ENCODE peak calls at places on chromosome 18, in six cellular contexts. W, H, T, Y, M and J are unnamed samples. For H3K9me3 and H3K4me1, the result is how much of the 10 kb centered on the place peaks cover.

GRCh38 chr18:11518788-11519685 is 90.4 kb upstream of the SLC35G4 start:
- DNase-seq in Y (peak), M (no peak), T (no peak), H (peak), W (no peak), J (peak)

GRCh38 chr18:72672364-72673151 is 128.4 kb upstream of the CBLN2 start:
- DNase-seq in W (no peak), Y (peak), T (no peak), M (no peak), H (no peak), J (peak)

GRCh38 chr18:22796069-22796468 is 137.1 kb upstream of the RBBP8 start:
- DNase-seq in T (no peak), M (no peak), H (no peak), Y (no peak), W (no peak), J (no peak)

GRCh38 chr18:13545514-13545913 is 180.8 kb downstream of the FAM210A start:
- DNase-seq in Y (no peak), M (no peak), W (no peak), T (no peak), H (no peak), J (no peak)

GRCh38 chr18:13183359-13183758 is 35.2 kb upstream of the LDLRAD4 start:
- DNase-seq in M (no peak), Y (no peak), W (no peak), T (no peak), H (no peak), J (no peak)

GRCh38 chr18:70422061-70422965 is 133.5 kb downstream of the SOCS6 start:
- DNase-seq in Y (no peak), H (peak), M (peak), W (peak), T (no peak), J (no peak)

GRCh38 chr18:57397440-57397839 is 37.7 kb upstream of the ONECUT2 start:
- DNase-seq in M (no peak), W (no peak), H (no peak), T (no peak), Y (no peak), J (no peak)

GRCh38 chr18:47150824-47151366 is 595 bp upstream of the HDHD2 start:
- DNase-seq in M (no peak), W (peak), Y (no peak), T (no peak), H (no peak), J (no peak)

GRCh38 chr18:58362829-58363231 is 266.1 kb downstream of the ALPK2 start:
- DNase-seq in W (no peak), Y (no peak), T (no peak), M (no peak), H (no peak), J (no peak)

GRCh38 chr18:10417679-10418078 is 36.8 kb upstream of the APCDD1 start:
- DNase-seq in W (no peak), H (no peak), M (no peak), T (no peak), Y (no peak), J (no peak)

GRCh38 chr18:26719909-26720308 is 145.6 kb downstream of the AQP4 start:
- DNase-seq in M (no peak), Y (no peak), W (no peak), T (no peak), H (no peak), J (no peak)

GRCh38 chr18:35620765-35621164 is 39.2 kb downstream of the GALNT1 start:
- DNase-seq in H (no peak), Y (no peak), W (no peak), M (no peak), T (no peak), J (no peak)

GRCh38 chr18:2653467-2653866 is 2.1 kb upstream of the SMCHD1 start:
- DNase-seq in W (no peak), Y (no peak), T (no peak), M (no peak), H (no peak), J (no peak)

GRCh38 chr18:7601249-7601620 is 34.1 kb downstream of the PTPRM start:
- DNase-seq in Y (no peak), T (no peak), W (no peak), H (no peak), M (no peak), J (no peak)

GRCh38 chr18:13240060-13240725 is 21.6 kb downstream of the LDLRAD4 start:
- DNase-seq in Y (no peak), H (no peak), T (no peak), M (no peak), W (no peak), J (no peak)

GRCh38 chr18:51655327-51655698 is 457.8 kb upstream of the MEX3C start:
- DNase-seq in M (no peak), H (no peak), W (no peak), Y (no peak), T (no peak), J (no peak)

GRCh38 chr18:40094441-40094840 is 1860.6 kb upstream of the PIK3C3 start:
- DNase-seq in W (no peak), M (no peak), Y (no peak), T (no peak), H (no peak), J (peak)

GRCh38 chr18:79898952-79899608 is 52.4 kb downstream of the SLC66A2 start:
- DNase-seq in W (no peak), T (no peak), H (peak), M (no peak), Y (no peak), J (no peak)

GRCh38 chr18:79896746-79897145 is 54.7 kb downstream of the SLC66A2 start:
- DNase-seq in H (no peak), T (no peak), W (no peak), M (no peak), Y (no peak), J (no peak)

GRCh38 chr18:79899609-79900435 is 51.6 kb downstream of the SLC66A2 start:
- DNase-seq in M (no peak), H (peak), T (no peak), Y (no peak), W (no peak), J (no peak)

GRCh38 chr18:79900610-79901570 is 50.6 kb downstream of the SLC66A2 start:
- DNase-seq in Y (no peak), T (no peak), M (no peak), W (no peak), H (peak), J (no peak)

DNA sequence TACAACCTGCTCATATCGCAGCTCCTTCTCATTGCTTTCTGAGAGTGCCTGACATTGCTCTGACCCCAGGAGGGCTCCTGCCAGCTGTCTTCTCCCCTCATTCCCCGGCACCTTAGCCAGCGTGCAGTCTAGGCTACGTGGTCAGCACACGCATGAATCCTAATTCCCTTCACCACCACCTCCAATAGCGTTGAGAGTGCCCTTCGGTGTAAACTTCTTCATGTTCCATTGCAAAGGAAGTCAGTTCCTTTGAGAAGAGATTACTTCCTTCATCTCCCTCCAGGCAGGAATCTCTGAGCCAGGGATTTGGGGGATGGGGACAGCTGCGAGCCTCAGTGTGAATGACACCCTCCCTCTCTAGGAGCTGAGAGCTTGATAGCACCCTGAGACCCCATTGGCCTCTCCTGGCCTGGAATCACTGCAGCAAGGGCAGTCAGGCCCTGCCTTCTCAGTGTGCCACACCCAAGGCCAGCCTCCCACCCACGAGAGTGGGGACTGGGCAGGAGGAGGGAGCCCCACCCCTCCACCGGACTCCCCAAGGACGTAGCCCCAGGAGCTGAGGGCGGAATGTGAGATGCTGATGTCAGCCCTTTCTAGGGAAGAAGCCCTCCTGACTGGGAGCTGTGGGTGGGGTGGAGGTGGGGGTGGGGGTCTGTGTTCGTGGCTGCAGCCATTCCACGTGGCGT is 53.4 kb downstream of the SLC66A2 start:
- DNase-seq in H (peak), T (no peak), W (no peak), M (no peak), Y (no peak), J (no peak)
- H3K9me3 ChIP-seq in H (under half), T (under half), W (under half), M (half or more), Y (half or more), J (under half)

DNA sequence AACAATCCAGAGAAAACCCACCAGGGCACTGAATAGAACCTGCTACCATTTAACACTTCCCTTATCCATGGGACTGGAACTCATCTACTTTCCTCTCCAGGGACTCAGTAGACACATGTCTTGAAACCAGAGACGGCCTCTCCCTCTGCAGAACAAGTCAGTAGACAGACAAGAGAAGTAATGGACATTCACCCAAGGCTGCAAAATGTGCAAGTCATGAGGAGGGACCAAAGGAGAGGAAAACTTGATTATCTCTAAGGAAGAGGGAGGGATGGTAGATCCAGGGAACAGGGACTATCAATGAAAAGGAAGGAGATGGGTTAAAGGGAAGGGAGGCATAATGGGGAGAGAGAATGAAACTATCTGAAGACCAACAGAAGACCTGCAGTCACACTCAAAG is 5.3 kb upstream of the TTC39C start:
- DNase-seq in T (no peak), W (no peak), M (no peak), Y (no peak), H (no peak), J (no peak)
- H3K4me3 ChIP-seq in T (no peak), W (no peak), M (no peak), Y (no peak), H (no peak), J (no peak)

GRCh38 chr18:62741118-62741566 is 25.8 kb downstream of the PHLPP1 start:
- DNase-seq in T (no peak), M (no peak), W (no peak), Y (no peak), H (no peak), J (peak)

GRCh38 chr18:62739911-62740310 is 24.6 kb downstream of the PHLPP1 start:
- DNase-seq in T (no peak), Y (no peak), W (no peak), M (no peak), H (no peak), J (no peak)

GRCh38 chr18:62745089-62745751 is 29.9 kb downstream of the PHLPP1 start:
- DNase-seq in H (no peak), M (no peak), Y (no peak), T (no peak), W (no peak), J (no peak)

GRCh38 chr18:62741584-62741983 is 26.2 kb downstream of the PHLPP1 start:
- DNase-seq in T (no peak), M (no peak), Y (no peak), H (no peak), W (no peak), J (no peak)

DNA sequence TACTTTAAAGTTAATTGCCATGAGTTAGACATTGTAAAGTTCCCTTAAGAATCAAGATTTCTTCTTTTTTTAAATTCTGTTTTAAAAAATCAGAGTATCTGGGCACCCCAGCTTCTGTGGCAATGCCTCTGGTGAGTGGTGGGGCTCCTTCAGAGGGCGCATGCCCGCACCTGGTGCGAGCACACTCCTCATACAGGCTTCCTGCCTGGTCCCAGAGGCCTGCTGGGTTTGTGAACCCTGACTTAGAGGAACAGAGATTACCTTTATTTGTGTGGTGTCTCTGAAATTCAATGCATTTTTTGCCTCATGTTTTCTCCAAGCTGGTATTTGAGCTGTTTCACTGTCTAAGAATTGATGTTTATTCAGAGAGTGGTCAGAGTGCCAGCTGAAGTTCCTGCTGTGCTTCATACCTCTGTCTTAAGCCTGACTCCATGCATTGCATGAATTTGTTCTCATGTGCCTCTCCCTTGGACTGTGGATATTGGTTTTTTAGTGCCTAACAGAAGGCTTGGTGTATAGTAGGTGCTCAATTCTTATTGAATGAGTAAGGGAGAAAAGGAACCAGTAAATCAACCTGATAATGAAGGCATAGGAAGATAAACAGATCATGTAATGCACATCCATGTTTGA is 28.9 kb downstream of the PHLPP1 start:
- DNase-seq in T (no peak), W (no peak), Y (no peak), H (no peak), M (no peak), J (no peak)
- H3K4me1 ChIP-seq in T (under half), W (under half), Y (under half), H (under half), M (under half), J (under half)

DNA sequence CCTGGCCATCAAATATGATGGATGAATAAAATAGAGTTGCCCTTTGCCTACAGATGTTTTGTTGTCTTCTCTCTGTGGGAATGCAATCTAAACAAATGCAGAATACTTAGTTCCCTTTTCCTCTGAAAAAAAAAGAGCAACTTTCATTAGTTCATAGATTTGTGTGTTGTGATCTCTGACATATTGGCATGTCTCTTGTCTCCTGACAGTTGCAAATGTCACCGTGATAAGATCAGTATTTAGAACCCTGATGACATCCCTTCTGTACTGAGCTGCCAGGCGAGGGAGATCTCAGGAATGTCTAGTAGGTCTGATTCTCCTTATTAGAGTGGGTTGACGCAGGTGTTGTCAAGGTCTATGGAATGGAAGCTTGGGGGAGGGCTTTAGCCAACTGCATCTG is 130.3 kb downstream of the GALR1 start:
- DNase-seq in W (no peak), H (no peak), Y (no peak), T (no peak), M (no peak), J (no peak)
- H3K9me3 ChIP-seq in W (under half), H (under half), Y (under half), T (under half), M (under half), J (under half)

GRCh38 chr18:54222922-54223567 is 1.4 kb downstream of the MBD2 start:
- DNase-seq in M (no peak), H (no peak), T (peak), Y (no peak), W (no peak), J (no peak)
- H3K4me3 ChIP-seq in M (peak), H (peak), T (peak), Y (peak), W (peak), J (peak)

GRCh38 chr18:44552706-44553105 is 128.0 kb upstream of the SETBP1 start:
- DNase-seq in T (no peak), Y (peak), W (no peak), M (no peak), H (no peak), J (no peak)
- H3K4me1 ChIP-seq in T (under half), Y (under half), W (under half), M (under half), H (under half), J (under half)

GRCh38 chr18:6565336-6566081 is 150.8 kb upstream of the L3MBTL4 start:
- DNase-seq in W (no peak), T (no peak), H (no peak), Y (no peak), M (no peak), J (no peak)
- H3K9me3 ChIP-seq in W (under half), T (under half), H (under half), Y (under half), M (under half), J (under half)

DNA sequence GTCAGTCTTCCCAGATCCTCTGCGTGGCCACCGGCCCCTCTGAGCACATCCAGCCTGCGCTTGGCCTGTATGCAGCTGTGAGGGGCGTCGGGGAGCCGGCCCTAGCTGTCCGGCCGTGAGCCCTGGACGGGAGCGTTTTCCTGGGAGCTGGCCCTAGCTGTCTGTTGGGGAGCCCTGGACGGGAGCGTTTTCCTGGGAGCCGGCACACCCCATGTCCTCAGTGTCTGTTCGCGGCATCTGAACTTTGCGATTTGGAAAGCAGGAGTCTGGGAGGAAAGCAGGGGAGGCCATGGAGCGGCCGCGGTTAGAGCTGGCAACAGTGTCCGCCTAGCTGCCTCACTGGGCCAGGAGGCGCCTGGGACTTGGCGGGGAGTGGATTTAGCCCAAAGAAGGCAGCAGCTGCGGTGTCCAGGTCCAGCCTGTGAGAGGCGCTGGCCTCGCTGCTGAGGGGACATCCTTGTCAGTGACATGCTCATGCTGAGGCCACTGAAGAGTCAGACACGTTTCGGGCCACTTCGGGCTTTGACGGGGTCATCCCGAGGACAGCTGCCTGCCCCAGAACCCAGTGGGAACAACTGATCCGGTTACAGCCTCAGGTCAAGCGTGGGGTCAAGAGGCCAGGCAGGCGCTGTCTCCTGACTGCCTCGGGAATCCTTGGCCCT is 75.8 kb downstream of the KCNG2 start:
- DNase-seq in Y (no peak), M (no peak), W (no peak), T (no peak), H (no peak), J (no peak)
- H3K4me3 ChIP-seq in Y (no peak), M (no peak), W (no peak), T (no peak), H (no peak), J (no peak)